ENCODE peak calls at places on chromosomes 7 and 10, in four cellular contexts. X, E, I and S are unnamed samples.

GRCh38 chr7:29248713-29249382 is 54.3 kb downstream of the CHN2 start:
- DNase-seq in E (no peak), I (no peak), X (no peak), S (no peak)

GRCh38 chr10:54402576-54402975 is 398.5 kb downstream of the PCDH15 start:
- DNase-seq in E (no peak), X (no peak), I (peak; percentile 13), S (peak; percentile 52)

GRCh38 chr10:91077549-91078017 is 142.9 kb upstream of the PCGF5 start:
- DNase-seq in E (no peak), X (peak; percentile 66), I (peak; percentile 59), S (peak; percentile 6)

GRCh38 chr7:107319724-107320228 is 150.1 kb upstream of the GPR22 start:
- DNase-seq in E (no peak), X (no peak), I (no peak), S (no peak)

GRCh38 chr7:40948239-40948638 is 754.7 kb downstream of the INHBA start:
- DNase-seq in X (no peak), E (no peak), I (no peak), S (no peak)

GRCh38 chr7:30001953-30002352 is 12.4 kb upstream of the SCRN1 start:
- DNase-seq in I (no peak), X (no peak), E (no peak), S (no peak)

GRCh38 chr10:119020627-119020946 is 8.9 kb upstream of the NANOS1 start:
- DNase-seq in I (no peak), X (no peak), E (no peak), S (no peak)

GRCh38 chr7:144027974-144028373 is 20.8 kb upstream of the OR2A5 start:
- DNase-seq in E (no peak), I (peak; percentile 34), X (no peak), S (peak; percentile 65)

GRCh38 chr10:87642988-87643387 is 16.7 kb upstream of the PAPSS2 start:
- DNase-seq in X (no peak), E (no peak), I (no peak), S (no peak)

GRCh38 chr7:20713792-20714191 is 72.9 kb downstream of the SP8 start:
- DNase-seq in X (no peak), I (no peak), E (no peak), S (no peak)

GRCh38 chr10:84783386-84783785 is 455.0 kb downstream of the CCSER2 start:
- DNase-seq in X (no peak), E (no peak), I (peak; percentile 30), S (peak; percentile 76)

GRCh38 chr7:139775829-139776266 is 1.9 kb downstream of the HIPK2 start:
- DNase-seq in X (peak; percentile 60), I (peak; percentile 92), E (peak; percentile 43), S (peak; percentile 93)

GRCh38 chr7:111388912-111389311 is 173.4 kb downstream of the IMMP2L start:
- DNase-seq in I (no peak), X (no peak), E (no peak), S (no peak)

GRCh38 chr10:49243139-49243538 is 54.9 kb upstream of the TMEM273 start:
- DNase-seq in I (no peak), E (no peak), X (no peak), S (no peak)

GRCh38 chr10:49243610-49244283 is 55.2 kb upstream of the C10orf71 start:
- DNase-seq in E (no peak), X (no peak), I (no peak), S (no peak)

GRCh38 chr10:49241365-49241764 is 53.2 kb upstream of the TMEM273 start:
- DNase-seq in X (no peak), E (no peak), I (no peak), S (no peak)

GRCh38 chr10:49242604-49243003 is 54.4 kb upstream of the TMEM273 start:
- DNase-seq in I (no peak), X (no peak), E (no peak), S (no peak)

GRCh38 chr10:49240946-49241345 is 52.8 kb upstream of the TMEM273 start:
- DNase-seq in E (no peak), X (peak; percentile 61), I (no peak), S (no peak)
- H3K4me3 ChIP-seq in E (no peak overlapping the region), X (no peak overlapping the region), I (no peak overlapping the region), S (no peak overlapping the region)

DNA sequence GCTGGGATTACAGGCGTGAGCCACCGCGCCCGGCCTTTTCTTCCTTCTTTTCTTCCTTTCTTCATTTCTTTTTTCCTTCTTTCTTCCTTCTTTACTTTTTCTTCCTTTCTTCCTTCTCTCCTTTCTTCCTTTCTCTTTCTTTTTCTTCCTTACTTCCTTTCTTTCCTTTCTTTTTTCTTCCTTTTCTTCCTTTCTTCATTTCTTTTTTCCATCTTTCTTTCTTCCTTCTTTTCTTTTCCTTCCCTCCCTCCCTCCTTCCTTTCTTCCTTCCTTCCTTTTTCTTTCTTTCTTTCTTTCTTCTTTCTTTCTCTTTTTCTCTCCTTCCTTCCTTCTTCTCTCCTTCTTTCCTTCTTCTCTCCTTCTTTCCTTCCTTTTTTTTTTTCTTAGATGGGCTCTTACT is 47.0 kb upstream of the CUX1 start:
- DNase-seq in I (no peak), X (no peak), E (no peak), S (no peak)
- H3K4me3 ChIP-seq in I (no peak overlapping the region), X (no peak overlapping the region), E (no peak overlapping the region), S (no peak overlapping the region)

DNA sequence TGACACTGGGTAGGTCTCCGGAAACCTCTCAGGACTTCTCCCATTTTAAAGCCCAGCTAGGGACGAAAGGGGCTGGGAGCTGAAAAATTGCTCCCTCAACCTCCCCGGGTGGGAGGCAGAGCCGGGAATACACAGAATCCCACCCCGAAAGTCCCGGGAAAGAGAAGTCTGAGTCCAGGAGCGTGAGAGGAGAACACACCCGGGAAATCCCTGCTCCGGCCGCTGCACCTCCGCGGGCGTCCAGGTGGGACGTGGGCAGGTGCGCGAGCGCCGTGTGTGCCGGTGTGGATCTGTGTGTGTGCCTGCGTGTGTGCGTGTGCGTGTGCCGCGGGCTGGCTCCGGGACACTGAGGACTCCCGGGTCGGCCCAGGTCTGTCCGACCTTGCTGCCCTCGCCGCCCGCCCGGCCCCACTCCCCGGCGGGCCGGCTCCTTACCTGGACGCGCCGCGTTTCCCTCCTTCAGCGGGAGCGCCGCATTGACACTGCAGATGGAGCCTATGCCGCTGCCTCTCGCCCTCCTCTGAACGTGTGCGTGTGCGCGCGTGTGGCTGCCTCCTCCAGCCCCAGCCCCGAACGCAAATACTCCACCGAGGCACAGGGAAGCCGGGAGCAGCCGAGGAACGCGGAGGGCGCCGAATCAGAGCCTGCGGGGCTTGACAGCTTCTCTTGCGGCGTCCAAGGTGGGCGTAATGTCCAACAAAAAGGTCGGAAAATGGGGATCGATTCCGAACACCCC is at the start of gene PLXNA4:
- DNase-seq in I (peak; percentile 22), E (no peak), X (no peak), S (peak; percentile 9)
- H3K4me3 ChIP-seq in I (peak within 1 kb of the TSS; percentile 13), E (peak within 1 kb of the TSS; percentile 57), X (peak within 1 kb of the TSS; percentile 57), S (peak within 1 kb of the TSS; percentile 20)

GRCh38 chr10:38146579-38147333 is 52.6 kb downstream of the ZNF37A start:
- DNase-seq in X (no peak), I (no peak), E (no peak), S (no peak)

GRCh38 chr10:38147686-38148085 is 53.5 kb downstream of the ZNF37A start:
- DNase-seq in X (no peak), I (no peak), E (no peak), S (no peak)

GRCh38 chr10:38143587-38143986 is 49.5 kb downstream of the ZNF37A start:
- DNase-seq in E (no peak), X (no peak), I (no peak), S (peak; percentile 20)
- H3K4me3 ChIP-seq in E (no peak overlapping the region), X (no peak overlapping the region), I (no peak overlapping the region), S (no peak overlapping the region)

DNA sequence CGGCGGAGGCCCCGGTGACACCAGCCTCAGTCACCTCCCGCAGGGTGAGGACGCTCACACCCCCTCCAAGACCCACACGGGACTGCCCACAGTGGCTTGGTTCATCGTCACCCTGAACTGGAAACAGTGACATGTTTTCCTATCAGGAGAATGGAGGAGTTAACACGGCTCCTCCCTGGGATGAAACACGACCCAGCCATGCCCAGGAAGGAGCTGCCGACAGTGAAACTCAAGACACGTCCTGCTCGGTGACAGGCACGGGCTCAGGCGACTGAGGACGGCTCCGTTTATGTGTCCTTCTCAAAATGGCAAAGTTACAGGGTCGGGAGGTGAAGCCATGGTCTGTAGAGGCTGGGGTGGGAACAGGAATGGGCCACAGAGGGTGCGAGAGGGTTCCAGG is 272.5 kb downstream of the ADARB2 start:
- DNase-seq in I (no peak), E (no peak), X (no peak), S (no peak)
- H3K4me3 ChIP-seq in I (no peak overlapping the region), E (no peak overlapping the region), X (no peak overlapping the region), S (no peak overlapping the region)

GRCh38 chr7:79608005-79608404 is 154.5 kb upstream of the MAGI2 start:
- DNase-seq in I (no peak), E (no peak), X (no peak), S (no peak)

GRCh38 chr7:79612903-79613302 is 159.4 kb upstream of the MAGI2 start:
- DNase-seq in E (no peak), X (no peak), I (no peak), S (no peak)

GRCh38 chr7:79612027-79612426 is 158.6 kb upstream of the MAGI2 start:
- DNase-seq in I (no peak), E (no peak), X (no peak), S (no peak)

GRCh38 chr7:79610301-79610700 is 156.8 kb upstream of the MAGI2 start:
- DNase-seq in E (no peak), I (peak; percentile 64), X (no peak), S (peak; percentile 21)

DNA sequence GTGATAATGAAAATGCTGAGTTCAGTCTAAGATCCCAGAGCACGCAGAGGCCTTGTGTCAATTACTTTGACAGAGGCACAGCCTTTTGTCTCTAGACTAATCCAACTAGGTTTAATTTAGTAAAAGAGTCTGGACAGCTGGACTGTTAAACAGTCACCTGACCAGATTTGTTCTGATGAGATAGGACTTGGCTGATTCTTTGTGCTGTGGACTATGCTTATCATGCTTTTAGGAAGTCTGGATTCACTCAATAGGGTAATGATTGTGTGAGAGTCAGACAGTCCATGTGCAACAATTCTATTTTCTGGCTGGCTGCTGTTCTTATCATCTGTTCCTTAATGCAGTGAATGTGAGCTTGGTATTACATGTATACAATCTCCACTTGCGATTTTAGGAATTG is 157.4 kb upstream of the MAGI2 start:
- DNase-seq in X (no peak), E (no peak), I (peak; percentile 62), S (no peak)
- H3K4me3 ChIP-seq in X (no peak overlapping the region), E (no peak overlapping the region), I (no peak overlapping the region), S (no peak overlapping the region)

DNA sequence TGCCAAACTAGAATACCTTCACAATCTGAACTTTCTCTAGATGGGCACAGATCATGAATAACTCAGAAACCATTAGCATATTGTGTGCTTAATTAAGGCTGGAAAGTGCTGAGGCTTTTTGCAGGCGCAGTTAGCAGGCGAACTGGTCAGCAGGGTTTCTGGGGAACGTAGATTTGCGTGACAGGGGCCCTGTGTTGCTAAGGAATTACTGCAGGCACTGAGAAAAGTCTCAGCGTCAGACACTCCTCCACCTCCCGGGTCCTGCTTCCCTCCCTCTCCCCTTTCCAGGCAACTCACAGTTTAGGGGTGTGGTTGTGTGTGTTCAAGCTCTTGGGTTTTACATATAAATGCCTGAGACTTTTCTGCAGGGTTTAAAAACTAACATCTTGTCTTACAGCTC is 2.2 kb downstream of the MAP3K8 start:
- DNase-seq in I (peak; percentile 89), E (no peak), X (no peak), S (peak; percentile 74)
- H3K4me3 ChIP-seq in I (peak overlapping the region; percentile 82), E (no peak overlapping the region), X (peak overlapping the region; percentile 76), S (peak overlapping the region; percentile 95)

DNA sequence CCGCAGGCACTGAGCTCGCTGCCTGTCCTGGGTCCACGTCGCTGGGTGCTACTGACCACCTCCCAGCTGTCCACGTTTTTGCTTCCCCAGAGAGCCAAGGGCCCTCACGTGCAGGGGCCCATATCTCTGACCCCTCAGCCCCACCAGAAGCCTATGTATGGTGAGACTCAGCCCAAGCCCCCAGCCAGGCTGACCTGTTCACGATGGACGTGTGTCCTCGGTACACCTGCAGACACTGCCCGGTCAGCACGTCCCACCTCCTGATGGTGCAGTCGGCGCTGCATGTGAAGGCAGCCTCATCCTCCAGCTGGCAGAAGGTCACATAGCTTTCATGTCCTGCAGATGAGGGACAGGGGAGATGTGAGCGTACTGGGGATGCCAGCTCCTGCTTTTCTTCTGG is 9.9 kb downstream of the WDR86 start:
- DNase-seq in X (peak; percentile 44), I (no peak), E (no peak), S (no peak)
- H3K4me3 ChIP-seq in X (no peak overlapping the region), I (no peak overlapping the region), E (no peak overlapping the region), S (no peak overlapping the region)